ENCODE peak calls at places on chromosome 1, in four cellular contexts. C, X, M and L are unnamed samples.

GRCh38 chr1:53902235-53902920 is 8.4 kb downstream of the DIO1 start:
- DNase-seq in C (no peak), X (no peak), M (no peak), L (no peak)

GRCh38 chr1:165598676-165599059 is 32.4 kb upstream of the MGST3 start:
- DNase-seq in C (no peak), X (no peak), M (no peak), L (no peak)

GRCh38 chr1:30415171-30415940 is 308.0 kb downstream of the MATN1 start:
- DNase-seq in C (peak), X (no peak), M (no peak), L (no peak)

GRCh38 chr1:31238986-31239613 is 587 bp downstream of the NKAIN1 start:
- DNase-seq in C (no peak), X (no peak), M (no peak), L (peak)

GRCh38 chr1:248821101-248821500 is 4.6 kb downstream of the SH3BP5L start:
- DNase-seq in C (no peak), X (no peak), M (no peak), L (no peak)

GRCh38 chr1:116375165-116375883 is 2.3 kb downstream of the ATP1A1 start:
- DNase-seq in C (no peak), X (no peak), M (no peak), L (peak)

GRCh38 chr1:1013922-1014617 is 773 bp downstream of the ISG15 start:
- DNase-seq in C (no peak), X (peak), M (no peak), L (no peak)

GRCh38 chr1:121558514-121558913 is 373.7 kb downstream of the SRGAP2C start:
- DNase-seq in C (no peak), X (no peak), M (no peak), L (no peak)

GRCh38 chr1:6002714-6003501 is 10.7 kb upstream of the NPHP4 start:
- DNase-seq in C (no peak), X (no peak), M (no peak), L (no peak)